ENCODE peak calls at places on chromosomes 4 and X, in ten cellular contexts. One of them, this sample, is unnamed.

GRCh38 chrX:11908371-11908770 is 150.3 kb downstream of the MSL3 start:
- DNase-seq in upper lobe of right lung: no peak
- DNase-seq in GM10248: peak
- DNase-seq in lower leg skin: no peak
- DNase-seq in memory B cell: no peak
- DNase-seq in T-helper 1 cell: no peak
- DNase-seq in posterior cingulate gyrus: no peak
- DNase-seq in activated CD4-positive, alpha-beta T cell treated with anti-CD3 and anti-CD28 coated beads for 36 hours: peak
- DNase-seq in lower lobe of right lung: no peak
- DNase-seq in activated CD8-positive, alpha-beta memory T cell treated with anti-CD3 and anti-CD28 coated beads for 1 hour: no peak
- DNase-seq in this sample: no peak

GRCh38 chrX:134749651-134750450 is 91.6 kb upstream of the PLAC1 start:
- DNase-seq in upper lobe of right lung: no peak
- DNase-seq in GM10248: no peak
- DNase-seq in lower leg skin: no peak
- DNase-seq in memory B cell: no peak
- DNase-seq in T-helper 1 cell: no peak
- DNase-seq in posterior cingulate gyrus: no peak
- DNase-seq in activated CD4-positive, alpha-beta T cell treated with anti-CD3 and anti-CD28 coated beads for 36 hours: no peak
- DNase-seq in lower lobe of right lung: no peak
- DNase-seq in activated CD8-positive, alpha-beta memory T cell treated with anti-CD3 and anti-CD28 coated beads for 1 hour: no peak
- DNase-seq in this sample: no peak

GRCh38 chr4:153096344-153096743 is 107.9 kb upstream of the TRIM2 start:
- DNase-seq in upper lobe of right lung: no peak
- DNase-seq in GM10248: no peak
- DNase-seq in lower leg skin: no peak
- DNase-seq in memory B cell: no peak
- DNase-seq in T-helper 1 cell: no peak
- DNase-seq in posterior cingulate gyrus: no peak
- DNase-seq in activated CD4-positive, alpha-beta T cell treated with anti-CD3 and anti-CD28 coated beads for 36 hours: no peak
- DNase-seq in lower lobe of right lung: no peak
- DNase-seq in activated CD8-positive, alpha-beta memory T cell treated with anti-CD3 and anti-CD28 coated beads for 1 hour: no peak
- DNase-seq in this sample: no peak

GRCh38 chr4:141046255-141046654 is 87.0 kb downstream of the RNF150 start:
- DNase-seq in upper lobe of right lung: no peak
- DNase-seq in GM10248: no peak
- DNase-seq in lower leg skin: no peak
- DNase-seq in memory B cell: no peak
- DNase-seq in T-helper 1 cell: no peak
- DNase-seq in posterior cingulate gyrus: no peak
- DNase-seq in activated CD4-positive, alpha-beta T cell treated with anti-CD3 and anti-CD28 coated beads for 36 hours: no peak
- DNase-seq in lower lobe of right lung: no peak
- DNase-seq in activated CD8-positive, alpha-beta memory T cell treated with anti-CD3 and anti-CD28 coated beads for 1 hour: no peak
- DNase-seq in this sample: no peak

GRCh38 chr4:29390921-29391320 is 1329.2 kb upstream of the PCDH7 start:
- DNase-seq in upper lobe of right lung: no peak
- DNase-seq in GM10248: no peak
- DNase-seq in lower leg skin: no peak
- DNase-seq in memory B cell: no peak
- DNase-seq in T-helper 1 cell: no peak
- DNase-seq in posterior cingulate gyrus: no peak
- DNase-seq in activated CD4-positive, alpha-beta T cell treated with anti-CD3 and anti-CD28 coated beads for 36 hours: no peak
- DNase-seq in lower lobe of right lung: no peak
- DNase-seq in activated CD8-positive, alpha-beta memory T cell treated with anti-CD3 and anti-CD28 coated beads for 1 hour: no peak
- DNase-seq in this sample: no peak

GRCh38 chr4:83107636-83108035 is 6.9 kb downstream of the PLAC8 start:
- DNase-seq in upper lobe of right lung: no peak
- DNase-seq in GM10248: no peak
- DNase-seq in lower leg skin: no peak
- DNase-seq in memory B cell: no peak
- DNase-seq in T-helper 1 cell: no peak
- DNase-seq in posterior cingulate gyrus: no peak
- DNase-seq in activated CD4-positive, alpha-beta T cell treated with anti-CD3 and anti-CD28 coated beads for 36 hours: peak
- DNase-seq in lower lobe of right lung: no peak
- DNase-seq in activated CD8-positive, alpha-beta memory T cell treated with anti-CD3 and anti-CD28 coated beads for 1 hour: no peak
- DNase-seq in this sample: no peak

GRCh38 chr4:7055990-7056325 is 11.9 kb downstream of the GRPEL1 start:
- DNase-seq in upper lobe of right lung: no peak
- DNase-seq in GM10248: no peak
- DNase-seq in lower leg skin: no peak
- DNase-seq in memory B cell: no peak
- DNase-seq in T-helper 1 cell: no peak
- DNase-seq in posterior cingulate gyrus: no peak
- DNase-seq in activated CD4-positive, alpha-beta T cell treated with anti-CD3 and anti-CD28 coated beads for 36 hours: no peak
- DNase-seq in lower lobe of right lung: no peak
- DNase-seq in activated CD8-positive, alpha-beta memory T cell treated with anti-CD3 and anti-CD28 coated beads for 1 hour: no peak
- DNase-seq in this sample: no peak

GRCh38 chr4:137387924-137388323 is 144.4 kb downstream of the PCDH18 start:
- DNase-seq in upper lobe of right lung: no peak
- DNase-seq in GM10248: no peak
- DNase-seq in lower leg skin: no peak
- DNase-seq in memory B cell: no peak
- DNase-seq in T-helper 1 cell: no peak
- DNase-seq in posterior cingulate gyrus: no peak
- DNase-seq in activated CD4-positive, alpha-beta T cell treated with anti-CD3 and anti-CD28 coated beads for 36 hours: no peak
- DNase-seq in lower lobe of right lung: no peak
- DNase-seq in activated CD8-positive, alpha-beta memory T cell treated with anti-CD3 and anti-CD28 coated beads for 1 hour: no peak
- DNase-seq in this sample: no peak

GRCh38 chrX:39808471-39808917 is 289.3 kb downstream of the BCOR start:
- DNase-seq in upper lobe of right lung: no peak
- DNase-seq in GM10248: no peak
- DNase-seq in lower leg skin: no peak
- DNase-seq in memory B cell: no peak
- DNase-seq in T-helper 1 cell: no peak
- DNase-seq in posterior cingulate gyrus: no peak
- DNase-seq in activated CD4-positive, alpha-beta T cell treated with anti-CD3 and anti-CD28 coated beads for 36 hours: no peak
- DNase-seq in lower lobe of right lung: no peak
- DNase-seq in activated CD8-positive, alpha-beta memory T cell treated with anti-CD3 and anti-CD28 coated beads for 1 hour: no peak
- DNase-seq in this sample: no peak

GRCh38 chr4:169201144-169202124 is 69.3 kb downstream of the SH3RF1 start:
- DNase-seq in upper lobe of right lung: no peak
- DNase-seq in GM10248: no peak
- DNase-seq in lower leg skin: no peak
- DNase-seq in memory B cell: no peak
- DNase-seq in T-helper 1 cell: no peak
- DNase-seq in posterior cingulate gyrus: no peak
- DNase-seq in activated CD4-positive, alpha-beta T cell treated with anti-CD3 and anti-CD28 coated beads for 36 hours: no peak
- DNase-seq in lower lobe of right lung: no peak
- DNase-seq in activated CD8-positive, alpha-beta memory T cell treated with anti-CD3 and anti-CD28 coated beads for 1 hour: no peak
- DNase-seq in this sample: no peak

GRCh38 chrX:83008415-83008814 is 499.7 kb upstream of the POU3F4 start:
- DNase-seq in upper lobe of right lung: no peak
- DNase-seq in GM10248: no peak
- DNase-seq in lower leg skin: no peak
- DNase-seq in memory B cell: no peak
- DNase-seq in T-helper 1 cell: no peak
- DNase-seq in posterior cingulate gyrus: no peak
- DNase-seq in activated CD4-positive, alpha-beta T cell treated with anti-CD3 and anti-CD28 coated beads for 36 hours: no peak
- DNase-seq in lower lobe of right lung: no peak
- DNase-seq in activated CD8-positive, alpha-beta memory T cell treated with anti-CD3 and anti-CD28 coated beads for 1 hour: no peak
- DNase-seq in this sample: no peak

GRCh38 chrX:2647627-2648026 is 43.5 kb upstream of the CD99 start:
- DNase-seq in upper lobe of right lung: no peak
- DNase-seq in GM10248: no peak
- DNase-seq in lower leg skin: no peak
- DNase-seq in memory B cell: no peak
- DNase-seq in T-helper 1 cell: no peak
- DNase-seq in posterior cingulate gyrus: no peak
- DNase-seq in activated CD4-positive, alpha-beta T cell treated with anti-CD3 and anti-CD28 coated beads for 36 hours: peak
- DNase-seq in lower lobe of right lung: no peak
- DNase-seq in activated CD8-positive, alpha-beta memory T cell treated with anti-CD3 and anti-CD28 coated beads for 1 hour: no peak
- DNase-seq in this sample: no peak

GRCh38 chr4:183098080-183098722 is 856 bp upstream of the WWC2 start:
- DNase-seq in upper lobe of right lung: peak
- DNase-seq in GM10248: peak
- DNase-seq in lower leg skin: peak
- DNase-seq in memory B cell: no peak
- DNase-seq in T-helper 1 cell: no peak
- DNase-seq in posterior cingulate gyrus: peak
- DNase-seq in activated CD4-positive, alpha-beta T cell treated with anti-CD3 and anti-CD28 coated beads for 36 hours: peak
- DNase-seq in lower lobe of right lung: peak
- DNase-seq in activated CD8-positive, alpha-beta memory T cell treated with anti-CD3 and anti-CD28 coated beads for 1 hour: no peak
- DNase-seq in this sample: no peak

GRCh38 chr4:10461091-10461849 is 4.0 kb upstream of the ZNF518B start:
- DNase-seq in upper lobe of right lung: peak
- DNase-seq in GM10248: peak
- DNase-seq in lower leg skin: no peak
- DNase-seq in memory B cell: peak
- DNase-seq in T-helper 1 cell: peak
- DNase-seq in posterior cingulate gyrus: peak
- DNase-seq in activated CD4-positive, alpha-beta T cell treated with anti-CD3 and anti-CD28 coated beads for 36 hours: peak
- DNase-seq in lower lobe of right lung: peak
- DNase-seq in activated CD8-positive, alpha-beta memory T cell treated with anti-CD3 and anti-CD28 coated beads for 1 hour: peak
- DNase-seq in this sample: no peak

GRCh38 chr4:8260656-8261111 is 8.9 kb upstream of the HTRA3 start:
- DNase-seq in upper lobe of right lung: no peak
- DNase-seq in GM10248: no peak
- DNase-seq in lower leg skin: no peak
- DNase-seq in memory B cell: no peak
- DNase-seq in T-helper 1 cell: no peak
- DNase-seq in posterior cingulate gyrus: no peak
- DNase-seq in activated CD4-positive, alpha-beta T cell treated with anti-CD3 and anti-CD28 coated beads for 36 hours: no peak
- DNase-seq in lower lobe of right lung: no peak
- DNase-seq in activated CD8-positive, alpha-beta memory T cell treated with anti-CD3 and anti-CD28 coated beads for 1 hour: no peak
- DNase-seq in this sample: no peak

GRCh38 chr4:2085496-2085901 is 26.4 kb downstream of the NAT8L start:
- DNase-seq in upper lobe of right lung: peak
- DNase-seq in GM10248: no peak
- DNase-seq in lower leg skin: no peak
- DNase-seq in memory B cell: no peak
- DNase-seq in T-helper 1 cell: no peak
- DNase-seq in posterior cingulate gyrus: no peak
- DNase-seq in activated CD4-positive, alpha-beta T cell treated with anti-CD3 and anti-CD28 coated beads for 36 hours: no peak
- DNase-seq in lower lobe of right lung: no peak
- DNase-seq in activated CD8-positive, alpha-beta memory T cell treated with anti-CD3 and anti-CD28 coated beads for 1 hour: no peak
- DNase-seq in this sample: no peak

GRCh38 chr4:126583509-126583908 is 1049.2 kb upstream of the INTU start:
- DNase-seq in upper lobe of right lung: no peak
- DNase-seq in GM10248: no peak
- DNase-seq in lower leg skin: no peak
- DNase-seq in memory B cell: no peak
- DNase-seq in T-helper 1 cell: no peak
- DNase-seq in posterior cingulate gyrus: no peak
- DNase-seq in activated CD4-positive, alpha-beta T cell treated with anti-CD3 and anti-CD28 coated beads for 36 hours: no peak
- DNase-seq in lower lobe of right lung: no peak
- DNase-seq in activated CD8-positive, alpha-beta memory T cell treated with anti-CD3 and anti-CD28 coated beads for 1 hour: no peak
- DNase-seq in this sample: no peak

GRCh38 chr4:73872331-73873108 is 3.3 kb downstream of the CXCL1 start:
- DNase-seq in upper lobe of right lung: no peak
- DNase-seq in GM10248: no peak
- DNase-seq in lower leg skin: no peak
- DNase-seq in memory B cell: no peak
- DNase-seq in T-helper 1 cell: no peak
- DNase-seq in posterior cingulate gyrus: no peak
- DNase-seq in activated CD4-positive, alpha-beta T cell treated with anti-CD3 and anti-CD28 coated beads for 36 hours: no peak
- DNase-seq in lower lobe of right lung: no peak
- DNase-seq in activated CD8-positive, alpha-beta memory T cell treated with anti-CD3 and anti-CD28 coated beads for 1 hour: no peak
- DNase-seq in this sample: no peak

GRCh38 chrX:12679522-12679921 is 111.7 kb upstream of the PRPS2 start:
- DNase-seq in upper lobe of right lung: no peak
- DNase-seq in GM10248: no peak
- DNase-seq in lower leg skin: no peak
- DNase-seq in memory B cell: no peak
- DNase-seq in T-helper 1 cell: no peak
- DNase-seq in posterior cingulate gyrus: no peak
- DNase-seq in activated CD4-positive, alpha-beta T cell treated with anti-CD3 and anti-CD28 coated beads for 36 hours: no peak
- DNase-seq in lower lobe of right lung: no peak
- DNase-seq in activated CD8-positive, alpha-beta memory T cell treated with anti-CD3 and anti-CD28 coated beads for 1 hour: no peak
- DNase-seq in this sample: no peak

GRCh38 chrX:69031181-69031580 is 134.1 kb downstream of the PJA1 start:
- DNase-seq in upper lobe of right lung: no peak
- DNase-seq in GM10248: no peak
- DNase-seq in lower leg skin: no peak
- DNase-seq in memory B cell: no peak
- DNase-seq in T-helper 1 cell: no peak
- DNase-seq in posterior cingulate gyrus: no peak
- DNase-seq in activated CD4-positive, alpha-beta T cell treated with anti-CD3 and anti-CD28 coated beads for 36 hours: no peak
- DNase-seq in lower lobe of right lung: no peak
- DNase-seq in activated CD8-positive, alpha-beta memory T cell treated with anti-CD3 and anti-CD28 coated beads for 1 hour: no peak
- DNase-seq in this sample: no peak

GRCh38 chrX:112067601-112068000 is 15.0 kb downstream of the TRPC5 start:
- DNase-seq in upper lobe of right lung: no peak
- DNase-seq in GM10248: no peak
- DNase-seq in lower leg skin: no peak
- DNase-seq in memory B cell: no peak
- DNase-seq in T-helper 1 cell: no peak
- DNase-seq in posterior cingulate gyrus: no peak
- DNase-seq in activated CD4-positive, alpha-beta T cell treated with anti-CD3 and anti-CD28 coated beads for 36 hours: no peak
- DNase-seq in lower lobe of right lung: no peak
- DNase-seq in activated CD8-positive, alpha-beta memory T cell treated with anti-CD3 and anti-CD28 coated beads for 1 hour: no peak
- DNase-seq in this sample: no peak